ENCODE peak calls at places on chromosomes 6 and 20, in seven cellular contexts. One of them, this sample, is unnamed.

GRCh38 chr6:46899636-46900035 is 22.1 kb downstream of the ADGRF5 start:
- DNase-seq in OCI-LY7: no peak
- DNase-seq in cardiac muscle cell: peak
- DNase-seq in transverse colon: no peak
- DNase-seq in right cardiac atrium: no peak
- DNase-seq in brain microvascular endothelial cell: no peak
- DNase-seq in suprapubic skin: no peak
- DNase-seq in this sample: no peak

GRCh38 chr20:63594043-63594561 is 20.1 kb upstream of the HELZ2 start:
- DNase-seq in OCI-LY7: no peak
- DNase-seq in cardiac muscle cell: peak
- DNase-seq in transverse colon: no peak
- DNase-seq in right cardiac atrium: no peak
- DNase-seq in brain microvascular endothelial cell: peak
- DNase-seq in suprapubic skin: no peak
- DNase-seq in this sample: no peak

GRCh38 chr20:33725607-33726264 is 5.6 kb upstream of the PXMP4 start:
- DNase-seq in OCI-LY7: no peak
- DNase-seq in cardiac muscle cell: no peak
- DNase-seq in transverse colon: no peak
- DNase-seq in right cardiac atrium: no peak
- DNase-seq in brain microvascular endothelial cell: no peak
- DNase-seq in suprapubic skin: no peak
- DNase-seq in this sample: no peak

GRCh38 chr20:4158466-4159050 is 143.2 kb upstream of the RNF24 start:
- DNase-seq in OCI-LY7: no peak
- DNase-seq in cardiac muscle cell: no peak
- DNase-seq in transverse colon: no peak
- DNase-seq in right cardiac atrium: no peak
- DNase-seq in brain microvascular endothelial cell: no peak
- DNase-seq in suprapubic skin: no peak
- DNase-seq in this sample: no peak

GRCh38 chr6:23642849-23643248 is 483.2 kb upstream of the NRSN1 start:
- DNase-seq in OCI-LY7: no peak
- DNase-seq in cardiac muscle cell: no peak
- DNase-seq in transverse colon: no peak
- DNase-seq in right cardiac atrium: no peak
- DNase-seq in brain microvascular endothelial cell: no peak
- DNase-seq in suprapubic skin: no peak
- DNase-seq in this sample: no peak

GRCh38 chr6:163572612-163573011 is 158.1 kb downstream of the QKI start:
- DNase-seq in OCI-LY7: no peak
- DNase-seq in cardiac muscle cell: peak
- DNase-seq in transverse colon: no peak
- DNase-seq in right cardiac atrium: no peak
- DNase-seq in brain microvascular endothelial cell: no peak
- DNase-seq in suprapubic skin: no peak
- DNase-seq in this sample: no peak

GRCh38 chr6:165782124-165782523 is 119.1 kb upstream of the PDE10A start:
- DNase-seq in OCI-LY7: no peak
- DNase-seq in cardiac muscle cell: no peak
- DNase-seq in transverse colon: peak
- DNase-seq in right cardiac atrium: no peak
- DNase-seq in brain microvascular endothelial cell: no peak
- DNase-seq in suprapubic skin: no peak
- DNase-seq in this sample: no peak

GRCh38 chr20:17505664-17506517 is 25.3 kb downstream of the BFSP1 start:
- DNase-seq in OCI-LY7: no peak
- DNase-seq in cardiac muscle cell: peak
- DNase-seq in transverse colon: no peak
- DNase-seq in right cardiac atrium: no peak
- DNase-seq in brain microvascular endothelial cell: peak
- DNase-seq in suprapubic skin: peak
- DNase-seq in this sample: no peak

GRCh38 chr20:56391037-56391436 is 978 bp downstream of the AURKA start:
- DNase-seq in OCI-LY7: peak
- DNase-seq in cardiac muscle cell: no peak
- DNase-seq in transverse colon: no peak
- DNase-seq in right cardiac atrium: no peak
- DNase-seq in brain microvascular endothelial cell: no peak
- DNase-seq in suprapubic skin: no peak
- DNase-seq in this sample: peak

GRCh38 chr20:50285376-50286173 is 94.9 kb downstream of the CEBPB start:
- DNase-seq in OCI-LY7: peak
- DNase-seq in cardiac muscle cell: peak
- DNase-seq in transverse colon: no peak
- DNase-seq in right cardiac atrium: peak
- DNase-seq in brain microvascular endothelial cell: no peak
- DNase-seq in suprapubic skin: no peak
- DNase-seq in this sample: no peak

GRCh38 chr6:97778290-97779038 is 495.4 kb upstream of the MMS22L start:
- DNase-seq in OCI-LY7: no peak
- DNase-seq in cardiac muscle cell: no peak
- DNase-seq in transverse colon: no peak
- DNase-seq in right cardiac atrium: no peak
- DNase-seq in brain microvascular endothelial cell: no peak
- DNase-seq in suprapubic skin: no peak
- DNase-seq in this sample: no peak

GRCh38 chr6:125773387-125774341 is 17.1 kb upstream of the NCOA7 start:
- DNase-seq in OCI-LY7: no peak
- DNase-seq in cardiac muscle cell: no peak
- DNase-seq in transverse colon: no peak
- DNase-seq in right cardiac atrium: no peak
- DNase-seq in brain microvascular endothelial cell: no peak
- DNase-seq in suprapubic skin: no peak
- DNase-seq in this sample: no peak

GRCh38 chr20:64232794-64233193 is 22.8 kb upstream of the PCMTD2 start:
- DNase-seq in OCI-LY7: no peak
- DNase-seq in cardiac muscle cell: no peak
- DNase-seq in transverse colon: no peak
- DNase-seq in right cardiac atrium: no peak
- DNase-seq in brain microvascular endothelial cell: no peak
- DNase-seq in suprapubic skin: no peak
- DNase-seq in this sample: peak

GRCh38 chr6:55822815-55823214 is 52.6 kb downstream of the BMP5 start:
- DNase-seq in OCI-LY7: no peak
- DNase-seq in cardiac muscle cell: peak
- DNase-seq in transverse colon: no peak
- DNase-seq in right cardiac atrium: no peak
- DNase-seq in brain microvascular endothelial cell: no peak
- DNase-seq in suprapubic skin: no peak
- DNase-seq in this sample: no peak

GRCh38 chr6:87658516-87658915 is 43.5 kb downstream of the AKIRIN2 start:
- DNase-seq in OCI-LY7: no peak
- DNase-seq in cardiac muscle cell: peak
- DNase-seq in transverse colon: no peak
- DNase-seq in right cardiac atrium: no peak
- DNase-seq in brain microvascular endothelial cell: no peak
- DNase-seq in suprapubic skin: no peak
- DNase-seq in this sample: no peak

GRCh38 chr20:14956026-14956425 is 618.6 kb upstream of the FLRT3 start:
- DNase-seq in OCI-LY7: no peak
- DNase-seq in cardiac muscle cell: no peak
- DNase-seq in transverse colon: no peak
- DNase-seq in right cardiac atrium: no peak
- DNase-seq in brain microvascular endothelial cell: no peak
- DNase-seq in suprapubic skin: no peak
- DNase-seq in this sample: no peak

GRCh38 chr6:75818061-75818855 is 69.2 kb downstream of the MYO6 start:
- DNase-seq in OCI-LY7: no peak
- DNase-seq in cardiac muscle cell: no peak
- DNase-seq in transverse colon: no peak
- DNase-seq in right cardiac atrium: no peak
- DNase-seq in brain microvascular endothelial cell: no peak
- DNase-seq in suprapubic skin: no peak
- DNase-seq in this sample: no peak

GRCh38 chr20:32168184-32168910 is 39.2 kb downstream of the PLAGL2 start:
- DNase-seq in OCI-LY7: no peak
- DNase-seq in cardiac muscle cell: peak
- DNase-seq in transverse colon: no peak
- DNase-seq in right cardiac atrium: no peak
- DNase-seq in brain microvascular endothelial cell: peak
- DNase-seq in suprapubic skin: no peak
- DNase-seq in this sample: no peak

GRCh38 chr20:61387204-61387958 is 135.3 kb downstream of the CDH4 start:
- DNase-seq in OCI-LY7: no peak
- DNase-seq in cardiac muscle cell: peak
- DNase-seq in transverse colon: no peak
- DNase-seq in right cardiac atrium: peak
- DNase-seq in brain microvascular endothelial cell: peak
- DNase-seq in suprapubic skin: no peak
- DNase-seq in this sample: no peak

DNA sequence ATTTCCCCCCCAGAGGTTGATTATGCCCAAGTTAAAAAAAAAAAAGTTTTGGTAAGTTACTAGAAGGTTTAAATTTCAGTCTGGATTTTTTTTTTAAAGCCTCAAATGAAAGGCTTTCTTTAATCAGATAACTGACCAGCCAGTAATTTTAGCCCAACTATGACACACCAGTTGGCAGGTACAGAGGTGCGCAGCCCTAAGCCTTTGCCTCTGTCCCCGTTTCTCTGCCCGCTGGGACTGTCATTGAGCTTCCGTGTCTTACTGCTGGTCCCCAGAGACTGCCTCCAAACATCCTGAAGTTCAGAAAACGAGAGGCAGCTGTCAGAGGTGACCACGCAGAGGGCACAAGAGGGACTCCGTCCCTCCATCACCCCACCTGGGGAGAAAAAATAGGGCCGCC is 118.2 kb downstream of the RPS12 start:
- DNase-seq in OCI-LY7: no peak
- DNase-seq in cardiac muscle cell: no peak
- DNase-seq in transverse colon: no peak
- DNase-seq in right cardiac atrium: no peak
- DNase-seq in brain microvascular endothelial cell: no peak
- DNase-seq in suprapubic skin: no peak
- DNase-seq in this sample: no peak
- H3K27ac ChIP-seq in OCI-LY7: no peak
- H3K27ac ChIP-seq in cardiac muscle cell: no peak
- H3K27ac ChIP-seq in transverse colon: no peak
- H3K27ac ChIP-seq in right cardiac atrium: no peak
- H3K27ac ChIP-seq in brain microvascular endothelial cell: no peak
- H3K27ac ChIP-seq in suprapubic skin: no peak
- H3K27ac ChIP-seq in this sample: no peak

GRCh38 chr6:79073888-79074287 is 4.2 kb downstream of the PHIP start:
- DNase-seq in OCI-LY7: no peak
- DNase-seq in cardiac muscle cell: peak
- DNase-seq in transverse colon: no peak
- DNase-seq in right cardiac atrium: no peak
- DNase-seq in brain microvascular endothelial cell: no peak
- DNase-seq in suprapubic skin: no peak
- DNase-seq in this sample: no peak
- H3K4me3 ChIP-seq in OCI-LY7: peak
- H3K4me3 ChIP-seq in cardiac muscle cell: no peak
- H3K4me3 ChIP-seq in transverse colon: no peak
- H3K4me3 ChIP-seq in right cardiac atrium: no peak
- H3K4me3 ChIP-seq in brain microvascular endothelial cell: no peak
- H3K4me3 ChIP-seq in suprapubic skin: no peak
- H3K4me3 ChIP-seq in this sample: no peak

GRCh38 chr6:89047473-89047872 is 33.1 kb upstream of the PNRC1 start:
- DNase-seq in OCI-LY7: no peak
- DNase-seq in cardiac muscle cell: no peak
- DNase-seq in transverse colon: no peak
- DNase-seq in right cardiac atrium: no peak
- DNase-seq in brain microvascular endothelial cell: no peak
- DNase-seq in suprapubic skin: no peak
- DNase-seq in this sample: no peak
- H3K27ac ChIP-seq in OCI-LY7: no peak
- H3K27ac ChIP-seq in cardiac muscle cell: no peak
- H3K27ac ChIP-seq in transverse colon: no peak
- H3K27ac ChIP-seq in right cardiac atrium: no peak
- H3K27ac ChIP-seq in brain microvascular endothelial cell: no peak
- H3K27ac ChIP-seq in suprapubic skin: no peak
- H3K27ac ChIP-seq in this sample: peak

GRCh38 chr20:44204156-44204831 is 6.3 kb downstream of the OSER1 start:
- DNase-seq in OCI-LY7: no peak
- DNase-seq in cardiac muscle cell: peak
- DNase-seq in transverse colon: no peak
- DNase-seq in right cardiac atrium: no peak
- DNase-seq in brain microvascular endothelial cell: peak
- DNase-seq in suprapubic skin: no peak
- DNase-seq in this sample: no peak
- H3K4me3 ChIP-seq in OCI-LY7: no peak
- H3K4me3 ChIP-seq in cardiac muscle cell: no peak
- H3K4me3 ChIP-seq in transverse colon: no peak
- H3K4me3 ChIP-seq in right cardiac atrium: no peak
- H3K4me3 ChIP-seq in brain microvascular endothelial cell: no peak
- H3K4me3 ChIP-seq in suprapubic skin: no peak
- H3K4me3 ChIP-seq in this sample: no peak

GRCh38 chr6:105850636-105851035 is 235.5 kb upstream of the PRDM1 start:
- DNase-seq in OCI-LY7: no peak
- DNase-seq in cardiac muscle cell: no peak
- DNase-seq in transverse colon: no peak
- DNase-seq in right cardiac atrium: no peak
- DNase-seq in brain microvascular endothelial cell: no peak
- DNase-seq in suprapubic skin: no peak
- DNase-seq in this sample: no peak
- H3K27ac ChIP-seq in OCI-LY7: no peak
- H3K27ac ChIP-seq in cardiac muscle cell: no peak
- H3K27ac ChIP-seq in transverse colon: no peak
- H3K27ac ChIP-seq in right cardiac atrium: no peak
- H3K27ac ChIP-seq in brain microvascular endothelial cell: no peak
- H3K27ac ChIP-seq in suprapubic skin: no peak
- H3K27ac ChIP-seq in this sample: no peak

GRCh38 chr6:14118444-14118843 is 872 bp downstream of the CD83 start:
- DNase-seq in OCI-LY7: peak
- DNase-seq in cardiac muscle cell: no peak
- DNase-seq in transverse colon: no peak
- DNase-seq in right cardiac atrium: no peak
- DNase-seq in brain microvascular endothelial cell: no peak
- DNase-seq in suprapubic skin: no peak
- DNase-seq in this sample: no peak
- H3K4me3 ChIP-seq in OCI-LY7: peak
- H3K4me3 ChIP-seq in cardiac muscle cell: no peak
- H3K4me3 ChIP-seq in transverse colon: no peak
- H3K4me3 ChIP-seq in right cardiac atrium: no peak
- H3K4me3 ChIP-seq in brain microvascular endothelial cell: no peak
- H3K4me3 ChIP-seq in suprapubic skin: peak
- H3K4me3 ChIP-seq in this sample: peak

This sample was measured in HL-60.